ENCODE peak calls at places on chromosomes 11 and 22, in six cellular contexts. Q is effector memory CD4-positive, alpha-beta T cell; T is ovary; Z is neural progenitor cell; F is GM12878; D is thoracic aorta. H is an unnamed sample.

GRCh38 chr11:63764712-63765631 is 3.6 kb downstream of the ZFTA start:
- DNase-seq in Q (no peak), T (peak; percentile 72), Z (peak; percentile 26), F (no peak), D (no peak), H (no peak)

GRCh38 chr11:6301096-6301495 is 19.2 kb downstream of the CAVIN3 start:
- DNase-seq in Q (no peak), T (no peak), Z (no peak), F (no peak), D (no peak), H (no peak)

GRCh38 chr11:72222907-72223614 is 1.5 kb upstream of the INPPL1 start:
- DNase-seq in Q (peak; percentile 90), T (peak; percentile 95), Z (peak; percentile 96), F (peak; percentile 76), D (peak; percentile 87), H (peak; percentile 96)

GRCh38 chr11:6258571-6258998 is 1.1 kb upstream of the CCKBR start:
- DNase-seq in Q (no peak), T (no peak), Z (peak; percentile 64), F (no peak), D (no peak), H (no peak)

GRCh38 chr11:13831707-13832106 is 130.8 kb upstream of the SPON1 start:
- DNase-seq in Q (no peak), T (no peak), Z (no peak), F (no peak), D (no peak), H (no peak)

GRCh38 chr11:393219-394033 is 583 bp upstream of the PKP3 start:
- DNase-seq in Q (no peak), T (no peak), Z (no peak), F (no peak), D (no peak), H (no peak)

GRCh38 chr11:95920460-95921105 is 3.3 kb downstream of the MTMR2 start:
- DNase-seq in Q (no peak), T (no peak), Z (no peak), F (no peak), D (no peak), H (no peak)

GRCh38 chr11:72223615-72224586 is 666 bp upstream of the INPPL1 start:
- DNase-seq in Q (peak; percentile 34), T (peak; percentile 86), Z (peak; percentile 57), F (no peak), D (no peak), H (peak; percentile 83)

GRCh38 chr22:39718206-39718605 is 147.7 kb downstream of the CACNA1I start:
- DNase-seq in Q (no peak), T (no peak), Z (no peak), F (no peak), D (no peak), H (no peak)

GRCh38 chr11:130832571-130833432 is 83.5 kb downstream of the SNX19 start:
- DNase-seq in Q (no peak), T (no peak), Z (no peak), F (no peak), D (no peak), H (no peak)

GRCh38 chr22:35258144-35258988 is 1.1 kb downstream of the HMGXB4 start:
- DNase-seq in Q (no peak), T (no peak), Z (peak; percentile 85), F (no peak), D (no peak), H (no peak)

GRCh38 chr11:36030707-36031365 is 87.0 kb downstream of the LDLRAD3 start:
- DNase-seq in Q (no peak), T (no peak), Z (no peak), F (no peak), D (no peak), H (no peak)

GRCh38 chr22:25714739-25715138 is 27.2 kb upstream of the MYO18B start:
- DNase-seq in Q (no peak), T (no peak), Z (no peak), F (no peak), D (no peak), H (no peak)

GRCh38 chr11:16820324-16821092 is 82.1 kb downstream of the C11orf58 start:
- DNase-seq in Q (peak; percentile 38), T (peak; percentile 81), Z (peak; percentile 90), F (peak; percentile 42), D (peak; percentile 21), H (peak; percentile 79)

GRCh38 chr11:60710482-60710881 is 11.1 kb downstream of the MS4A8 start:
- DNase-seq in Q (no peak), T (no peak), Z (peak; percentile 22), F (no peak), D (no peak), H (no peak)

GRCh38 chr22:17087176-17088131 is 2.7 kb downstream of the IL17RA start:
- DNase-seq in Q (peak; percentile 39), T (no peak), Z (no peak), F (peak; percentile 55), D (no peak), H (no peak)

GRCh38 chr11:126491092-126491491 is 135.6 kb downstream of the ST3GAL4 start:
- DNase-seq in Q (no peak), T (no peak), Z (no peak), F (no peak), D (no peak), H (no peak)

GRCh38 chr11:45412033-45412432 is 125.9 kb upstream of the SYT13 start:
- DNase-seq in Q (no peak), T (no peak), Z (no peak), F (no peak), D (no peak), H (no peak)

GRCh38 chr11:19652976-19653375 is 59.7 kb upstream of the NAV2 start:
- DNase-seq in Q (no peak), T (no peak), Z (no peak), F (no peak), D (no peak), H (no peak)

GRCh38 chr11:83573097-83573496 is 286.9 kb upstream of the CCDC90B start:
- DNase-seq in Q (no peak), T (no peak), Z (no peak), F (no peak), D (no peak), H (no peak)

GRCh38 chr22:49971232-49972162 is 10.9 kb downstream of the PIM3 start:
- DNase-seq in Q (no peak), T (peak; percentile 85), Z (peak; percentile 64), F (no peak), D (peak; percentile 36), H (peak; percentile 87)

GRCh38 chr11:326842-327580 is 6.4 kb upstream of the IFITM3 start:
- DNase-seq in Q (peak; percentile 53), T (peak; percentile 88), Z (no peak), F (peak; percentile 96), D (peak; percentile 38), H (peak; percentile 89)

GRCh38 chr22:24429411-24430365 is 2.3 kb downstream of the ADORA2A start:
- DNase-seq in Q (peak; percentile 42), T (no peak), Z (no peak), F (no peak), D (no peak), H (peak; percentile 70)

GRCh38 chr11:2150206-2150847 is 10.7 kb downstream of the INS start:
- DNase-seq in Q (no peak), T (no peak), Z (peak; percentile 86), F (no peak), D (no peak), H (no peak)

GRCh38 chr11:118241191-118242098 is 10.7 kb downstream of the MPZL3 start:
- DNase-seq in Q (peak; percentile 50), T (no peak), Z (no peak), F (no peak), D (no peak), H (no peak)

GRCh38 chr11:74695705-74696280 is 35.4 kb downstream of the CHRDL2 start:
- DNase-seq in Q (no peak), T (no peak), Z (peak; percentile 45), F (no peak), D (no peak), H (no peak)

GRCh38 chr11:105139669-105140068 is at the start of gene CARD18:
- DNase-seq in Q (no peak), T (no peak), Z (no peak), F (no peak), D (no peak), H (no peak)

GRCh38 chr11:70510106-70510505 is 111.8 kb downstream of the CTTN start:
- DNase-seq in Q (no peak), T (peak; percentile 2), Z (no peak), F (no peak), D (no peak), H (no peak)

GRCh38 chr11:126949066-126949945 is 51.3 kb downstream of the KIRREL3 start:
- DNase-seq in Q (no peak), T (no peak), Z (peak; percentile 48), F (no peak), D (no peak), H (no peak)

GRCh38 chr11:64102005-64102738 is 63.7 kb downstream of the MACROD1 start:
- DNase-seq in Q (no peak), T (no peak), Z (no peak), F (no peak), D (no peak), H (no peak)

GRCh38 chr22:49567894-49568750 is 259.6 kb downstream of the BRD1 start:
- DNase-seq in Q (no peak), T (no peak), Z (no peak), F (no peak), D (no peak), H (no peak)

DNA sequence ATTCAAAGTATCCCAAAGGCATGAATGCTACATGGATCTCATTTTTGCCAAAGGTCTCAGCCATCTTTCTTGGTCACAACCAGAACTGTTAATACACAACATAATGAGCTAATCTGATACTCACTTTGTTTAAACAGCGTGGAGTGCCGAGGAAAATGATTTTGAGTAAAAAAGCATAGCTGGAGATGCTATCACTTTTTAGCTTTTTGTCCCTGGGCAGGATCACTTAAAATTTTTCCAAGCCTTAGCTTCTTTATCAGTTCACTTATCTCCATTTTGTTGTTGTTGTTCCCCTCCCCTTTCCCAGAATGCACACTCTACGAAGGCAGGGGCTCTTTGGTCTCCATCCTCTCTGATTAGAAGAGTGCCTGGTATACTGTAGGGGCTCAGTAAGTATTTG is 229.3 kb upstream of the NARS2 start:
- DNase-seq in Q (no peak), T (no peak), Z (no peak), F (no peak), D (no peak), H (no peak)
- H3K4me1 ChIP-seq in Q (no peaks in the 10 kb centered on the region), T (peaks cover 14% of the 10 kb centered on the region), Z (peaks cover 36% of the 10 kb centered on the region), F (no peaks in the 10 kb centered on the region), D (peaks cover 26% of the 10 kb centered on the region), H (peaks cover 20% of the 10 kb centered on the region)

GRCh38 chr11:31797227-31798056 is 13.7 kb downstream of the PAX6 start:
- DNase-seq in Q (no peak), T (no peak), Z (peak; percentile 60), F (no peak), D (no peak), H (no peak)
- H3K27me3 ChIP-seq in Q (peaks cover 65% of the 10 kb centered on the region), T (peaks cover 3% of the 10 kb centered on the region), Z (peaks cover 37% of the 10 kb centered on the region), F (peaks cover 31% of the 10 kb centered on the region), D (peaks cover 44% of the 10 kb centered on the region), H (peaks cover 92% of the 10 kb centered on the region)

GRCh38 chr11:38402063-38402462 is 1804.0 kb upstream of the RAG2 start:
- DNase-seq in Q (no peak), T (no peak), Z (no peak), F (no peak), D (no peak), H (no peak)
- H3K4me3 ChIP-seq in Q (no peak overlapping the region), T (no peak overlapping the region), Z (no peak overlapping the region), F (no peak overlapping the region), D (no peak overlapping the region), H (no peak overlapping the region)

GRCh38 chr11:76772783-76773106 is 10.4 kb upstream of the TSKU start:
- DNase-seq in Q (no peak), T (no peak), Z (no peak), F (no peak), D (no peak), H (no peak)
- H3K4me1 ChIP-seq in Q (peaks cover 12% of the 10 kb centered on the region), T (peaks cover 29% of the 10 kb centered on the region), Z (peaks cover 35% of the 10 kb centered on the region), F (peaks cover 7% of the 10 kb centered on the region), D (peaks cover 35% of the 10 kb centered on the region), H (peaks cover 72% of the 10 kb centered on the region)

GRCh38 chr22:42430486-42431125 is 1.6 kb downstream of the NFAM1 start:
- DNase-seq in Q (no peak), T (no peak), Z (no peak), F (no peak), D (no peak), H (no peak)
- H3K27me3 ChIP-seq in Q (no peaks in the 10 kb centered on the region), T (no peaks in the 10 kb centered on the region), Z (peaks cover 24% of the 10 kb centered on the region), F (no peaks in the 10 kb centered on the region), D (no peaks in the 10 kb centered on the region), H (peaks cover 98% of the 10 kb centered on the region)

H was measured in left ventricle myocardium inferior.